ENCODE peak calls at places on chromosomes 5 and 9, in five cellular contexts. B is GM12878, Q is mucosa of descending colon, X is lower lobe of right lung, R is HCT116. H is an unnamed sample.

GRCh38 chr5:1293997-1294838 is 650 bp downstream of the TERT start:
- ATAC-seq in B (peak; percentile 14), Q (peak; percentile 33), X (no peak), R (peak; percentile 41), H (no peak)

GRCh38 chr9:134992755-134993124 is 75.0 kb upstream of the FCN1 start:
- ATAC-seq in B (no peak), Q (no peak), X (peak; percentile 79), R (no peak), H (peak; percentile 48)

GRCh38 chr5:56433039-56433438 is 199.9 kb upstream of the ANKRD55 start:
- ATAC-seq in B (no peak), Q (no peak), X (no peak), R (no peak), H (no peak)

GRCh38 chr5:151095341-151096000 is 14.6 kb upstream of the TNIP1 start:
- ATAC-seq in B (peak; percentile 16), Q (peak; percentile 86), X (no peak), R (no peak), H (peak; percentile 7)

GRCh38 chr5:36060516-36060885 is 6.2 kb downstream of the UGT3A2 start:
- ATAC-seq in B (peak; percentile 78), Q (no peak), X (no peak), R (peak; percentile 75), H (no peak)

GRCh38 chr9:137077758-137078693 is 709 bp downstream of the UAP1L1 start:
- ATAC-seq in B (peak; percentile 53), Q (peak; percentile 19), X (peak; percentile 6), R (peak; percentile 24), H (peak; percentile 2)

GRCh38 chr9:892123-892522 is 50.6 kb downstream of the DMRT1 start:
- ATAC-seq in B (no peak), Q (no peak), X (no peak), R (peak; percentile 62), H (no peak)

GRCh38 chr9:124291801-124292396 is 34.1 kb downstream of the NEK6 start:
- ATAC-seq in B (peak; percentile 67), Q (peak; percentile 7), X (peak; percentile 17), R (peak; percentile 19), H (no peak)

GRCh38 chr9:134174073-134174449 is 9.7 kb upstream of the RNU6ATAC start:
- ATAC-seq in B (no peak), Q (no peak), X (peak; percentile 23), R (no peak), H (no peak)

GRCh38 chr5:16179936-16180788 is 571 bp upstream of the MARCHF11 start:
- ATAC-seq in B (no peak), Q (no peak), X (no peak), R (no peak), H (no peak)

GRCh38 chr9:91852801-91853347 is 97.2 kb downstream of the ROR2 start:
- ATAC-seq in B (no peak), Q (no peak), X (no peak), R (no peak), H (peak; percentile 29)

GRCh38 chr9:92534199-92535159 is 1.3 kb downstream of the ECM2 start:
- ATAC-seq in B (peak; percentile 91), Q (no peak), X (no peak), R (no peak), H (no peak)

GRCh38 chr5:137700282-137700680 is 35.6 kb downstream of the KLHL3 start:
- ATAC-seq in B (no peak), Q (no peak), X (no peak), R (no peak), H (no peak)

GRCh38 chr5:133589286-133589685 is 23.1 kb downstream of the FSTL4 start:
- ATAC-seq in B (no peak), Q (no peak), X (no peak), R (peak; percentile 63), H (no peak)

GRCh38 chr9:72936679-72937078 is 16.2 kb downstream of the ALDH1A1 start:
- ATAC-seq in B (peak; percentile 36), Q (no peak), X (no peak), R (no peak), H (no peak)

GRCh38 chr5:113514263-113514590 is 733 bp downstream of the YTHDC2 start:
- ATAC-seq in B (peak; percentile 52), Q (no peak), X (no peak), R (no peak), H (no peak)

GRCh38 chr9:93650448-93650847 is 74.1 kb downstream of the PHF2 start:
- ATAC-seq in B (no peak), Q (no peak), X (no peak), R (no peak), H (no peak)

GRCh38 chr9:131954299-131954698 is 125.4 kb downstream of the MED27 start:
- ATAC-seq in B (peak; percentile 48), Q (peak; percentile 35), X (no peak), R (peak; percentile 81), H (no peak)

GRCh38 chr9:99867968-99868367 is 38.5 kb upstream of the STX17 start:
- ATAC-seq in B (peak; percentile 91), Q (no peak), X (no peak), R (no peak), H (no peak)

GRCh38 chr5:168826292-168826725 is 247.1 kb upstream of the PANK3 start:
- ATAC-seq in B (no peak), Q (no peak), X (no peak), R (no peak), H (no peak)

GRCh38 chr5:159211712-159212111 is 2.4 kb upstream of the RNF145 start:
- ATAC-seq in B (no peak), Q (peak; percentile 28), X (peak; percentile 25), R (no peak), H (no peak)

GRCh38 chr5:11760940-11761603 is 143.2 kb downstream of the CTNND2 start:
- ATAC-seq in B (no peak), Q (no peak), X (no peak), R (no peak), H (no peak)

GRCh38 chr9:123550012-123550411 is 194.0 kb downstream of the CRB2 start:
- ATAC-seq in B (no peak), Q (no peak), X (no peak), R (no peak), H (no peak)

GRCh38 chr5:177444106-177445051 is 2.2 kb upstream of the PRR7 start:
- ATAC-seq in B (peak; percentile 4), Q (no peak), X (no peak), R (no peak), H (no peak)

GRCh38 chr5:40623480-40624420 is 56.0 kb upstream of the PTGER4 start:
- ATAC-seq in B (no peak), Q (peak; percentile 93), X (no peak), R (no peak), H (no peak)

GRCh38 chr9:115216873-115217272 is 98.9 kb upstream of the TNC start:
- ATAC-seq in B (no peak), Q (no peak), X (no peak), R (no peak), H (no peak)

GRCh38 chr5:149878371-149878770 is 66.2 kb downstream of the PDE6A start:
- ATAC-seq in B (no peak), Q (peak; percentile 91), X (peak; percentile 56), R (no peak), H (no peak)

GRCh38 chr5:107937198-107937597 is 266.5 kb upstream of the EFNA5 start:
- ATAC-seq in B (no peak), Q (no peak), X (no peak), R (no peak), H (no peak)

GRCh38 chr9:132023409-132024180 is 56.1 kb downstream of the MED27 start:
- ATAC-seq in B (no peak), Q (peak; percentile 62), X (no peak), R (no peak), H (no peak)

GRCh38 chr9:15967068-15967467 is 414.2 kb downstream of the CCDC171 start:
- ATAC-seq in B (no peak), Q (no peak), X (no peak), R (no peak), H (no peak)

GRCh38 chr9:94554078-94554438 is 825 bp upstream of the PCAT7 start:
- ATAC-seq in B (peak; percentile 48), Q (peak; percentile 54), X (peak; percentile 19), R (peak; percentile 49), H (no peak)

GRCh38 chr9:76608562-76609254 is 149.7 kb downstream of the GCNT1 start:
- ATAC-seq in B (no peak), Q (peak; percentile 47), X (peak; percentile 24), R (no peak), H (no peak)

GRCh38 chr5:131996210-131997025 is 15.0 kb downstream of the ACSL6 start:
- ATAC-seq in B (no peak), Q (no peak), X (no peak), R (no peak), H (no peak)

GRCh38 chr5:102850503-102850902 is 95.4 kb downstream of the PAM start:
- ATAC-seq in B (no peak), Q (no peak), X (no peak), R (no peak), H (no peak)

GRCh38 chr5:112329429-112330090 is 89.5 kb downstream of the EPB41L4A start:
- ATAC-seq in B (peak; percentile 94), Q (no peak), X (no peak), R (peak; percentile 9), H (no peak)

GRCh38 chr5:173016621-173017046 is 33.1 kb downstream of the ATP6V0E1 start:
- ATAC-seq in B (no peak), Q (peak; percentile 46), X (peak; percentile 64), R (peak; percentile 82), H (peak; percentile 86)

GRCh38 chr5:98398465-98398864 is 375.0 kb upstream of the RGMB start:
- ATAC-seq in B (no peak), Q (no peak), X (no peak), R (no peak), H (no peak)

GRCh38 chr9:131405429-131405828 is 11.5 kb downstream of the PRRC2B start:
- ATAC-seq in B (no peak), Q (no peak), X (peak; percentile 3), R (no peak), H (no peak)

GRCh38 chr9:120212153-120212852 is 367.7 kb downstream of the CDK5RAP2 start:
- ATAC-seq in B (peak; percentile 71), Q (no peak), X (no peak), R (no peak), H (no peak)

GRCh38 chr9:82206490-82206889 is 217.9 kb downstream of the SPATA31D1 start:
- ATAC-seq in B (no peak), Q (no peak), X (no peak), R (no peak), H (no peak)
- H3K4me3 ChIP-seq in B (no peak overlapping the region), Q (no peak overlapping the region), X (no peak overlapping the region), R (no peak overlapping the region), H (no peak overlapping the region)

GRCh38 chr5:39274388-39275085 is 55.2 kb upstream of the FYB1 start:
- ATAC-seq in B (peak; percentile 90), Q (peak; percentile 77), X (peak; percentile 77), R (no peak), H (no peak)
- H3K4me3 ChIP-seq in B (peak overlapping the region; percentile 49), Q (no peak overlapping the region), X (peak overlapping the region; percentile 22), R (no peak overlapping the region), H (no peak overlapping the region)

GRCh38 chr5:170154744-170155143 is 49.0 kb downstream of the FOXI1 start:
- ATAC-seq in B (no peak), Q (no peak), X (no peak), R (no peak), H (no peak)
- H3K4me3 ChIP-seq in B (no peak overlapping the region), Q (no peak overlapping the region), X (no peak overlapping the region), R (no peak overlapping the region), H (no peak overlapping the region)

GRCh38 chr9:129166962-129167557 is 11.0 kb downstream of the IER5L start:
- ATAC-seq in B (peak; percentile 38), Q (peak; percentile 91), X (peak; percentile 94), R (peak; percentile 75), H (peak; percentile 79)
- H3K4me3 ChIP-seq in B (no peak overlapping the region), Q (no peak overlapping the region), X (peak overlapping the region; percentile 39), R (peak overlapping the region; percentile 56), H (no peak overlapping the region)